ENCODE peak calls at places on chromosomes 7 and 10, in nine cellular contexts. One of them, this sample, is unnamed.

GRCh38 chr7:133517766-133518165 is 264.9 kb downstream of the EXOC4 start:
- DNase-seq in amniotic stem cell: no peak
- DNase-seq in GM13977: no peak
- DNase-seq in cardiac fibroblast: peak
- DNase-seq in hepatic stellate cell: no peak
- DNase-seq in uterus: no peak
- DNase-seq in iPS DF 19.7: no peak
- DNase-seq in NCI-H1436 treated with DMSO at 0.1 percent for 48 hours: no peak
- DNase-seq in stimulated activated naive B cell treated with anti-CD40 and anti-IgM and Interleukin-4, amounts not matched to agents 10 μg/mL and 1 μg/mL and 100 μg/mL, for 72 hours: no peak
- DNase-seq in this sample: no peak

GRCh38 chr7:133320887-133321286 is 68.0 kb downstream of the EXOC4 start:
- DNase-seq in amniotic stem cell: no peak
- DNase-seq in GM13977: no peak
- DNase-seq in cardiac fibroblast: no peak
- DNase-seq in hepatic stellate cell: no peak
- DNase-seq in uterus: no peak
- DNase-seq in iPS DF 19.7: no peak
- DNase-seq in NCI-H1436 treated with DMSO at 0.1 percent for 48 hours: no peak
- DNase-seq in stimulated activated naive B cell treated with anti-CD40 and anti-IgM and Interleukin-4, amounts not matched to agents 10 μg/mL and 1 μg/mL and 100 μg/mL, for 72 hours: no peak
- DNase-seq in this sample: no peak

GRCh38 chr10:118977022-118977599 is 52.4 kb upstream of the NANOS1 start:
- DNase-seq in amniotic stem cell: no peak
- DNase-seq in GM13977: no peak
- DNase-seq in cardiac fibroblast: no peak
- DNase-seq in hepatic stellate cell: no peak
- DNase-seq in uterus: no peak
- DNase-seq in iPS DF 19.7: no peak
- DNase-seq in NCI-H1436 treated with DMSO at 0.1 percent for 48 hours: no peak
- DNase-seq in stimulated activated naive B cell treated with anti-CD40 and anti-IgM and Interleukin-4, amounts not matched to agents 10 μg/mL and 1 μg/mL and 100 μg/mL, for 72 hours: no peak
- DNase-seq in this sample: no peak

GRCh38 chr7:34260282-34260681 is 354.9 kb downstream of the BMPER start:
- DNase-seq in amniotic stem cell: peak
- DNase-seq in GM13977: no peak
- DNase-seq in cardiac fibroblast: peak
- DNase-seq in hepatic stellate cell: peak
- DNase-seq in uterus: no peak
- DNase-seq in iPS DF 19.7: no peak
- DNase-seq in NCI-H1436 treated with DMSO at 0.1 percent for 48 hours: no peak
- DNase-seq in stimulated activated naive B cell treated with anti-CD40 and anti-IgM and Interleukin-4, amounts not matched to agents 10 μg/mL and 1 μg/mL and 100 μg/mL, for 72 hours: no peak
- DNase-seq in this sample: no peak

GRCh38 chr10:24104895-24105294 is 104.0 kb upstream of the KIAA1217 start:
- DNase-seq in amniotic stem cell: no peak
- DNase-seq in GM13977: no peak
- DNase-seq in cardiac fibroblast: no peak
- DNase-seq in hepatic stellate cell: no peak
- DNase-seq in uterus: no peak
- DNase-seq in iPS DF 19.7: no peak
- DNase-seq in NCI-H1436 treated with DMSO at 0.1 percent for 48 hours: no peak
- DNase-seq in stimulated activated naive B cell treated with anti-CD40 and anti-IgM and Interleukin-4, amounts not matched to agents 10 μg/mL and 1 μg/mL and 100 μg/mL, for 72 hours: no peak
- DNase-seq in this sample: no peak

GRCh38 chr7:16801111-16801542 is 3.7 kb downstream of the AGR2 start:
- DNase-seq in amniotic stem cell: peak
- DNase-seq in GM13977: peak
- DNase-seq in cardiac fibroblast: peak
- DNase-seq in hepatic stellate cell: peak
- DNase-seq in uterus: no peak
- DNase-seq in iPS DF 19.7: no peak
- DNase-seq in NCI-H1436 treated with DMSO at 0.1 percent for 48 hours: no peak
- DNase-seq in stimulated activated naive B cell treated with anti-CD40 and anti-IgM and Interleukin-4, amounts not matched to agents 10 μg/mL and 1 μg/mL and 100 μg/mL, for 72 hours: no peak
- DNase-seq in this sample: no peak

GRCh38 chr7:82778021-82778420 is 334.4 kb upstream of the CACNA2D1 start:
- DNase-seq in amniotic stem cell: no peak
- DNase-seq in GM13977: no peak
- DNase-seq in cardiac fibroblast: peak
- DNase-seq in hepatic stellate cell: no peak
- DNase-seq in uterus: no peak
- DNase-seq in iPS DF 19.7: no peak
- DNase-seq in NCI-H1436 treated with DMSO at 0.1 percent for 48 hours: no peak
- DNase-seq in stimulated activated naive B cell treated with anti-CD40 and anti-IgM and Interleukin-4, amounts not matched to agents 10 μg/mL and 1 μg/mL and 100 μg/mL, for 72 hours: no peak
- DNase-seq in this sample: no peak

GRCh38 chr7:155997431-155998327 is 185.4 kb upstream of the SHH start:
- DNase-seq in amniotic stem cell: no peak
- DNase-seq in GM13977: no peak
- DNase-seq in cardiac fibroblast: no peak
- DNase-seq in hepatic stellate cell: no peak
- DNase-seq in uterus: no peak
- DNase-seq in iPS DF 19.7: no peak
- DNase-seq in NCI-H1436 treated with DMSO at 0.1 percent for 48 hours: no peak
- DNase-seq in stimulated activated naive B cell treated with anti-CD40 and anti-IgM and Interleukin-4, amounts not matched to agents 10 μg/mL and 1 μg/mL and 100 μg/mL, for 72 hours: no peak
- DNase-seq in this sample: no peak

GRCh38 chr10:110811791-110812581 is 59.7 kb upstream of the PDCD4 start:
- DNase-seq in amniotic stem cell: no peak
- DNase-seq in GM13977: no peak
- DNase-seq in cardiac fibroblast: no peak
- DNase-seq in hepatic stellate cell: no peak
- DNase-seq in uterus: no peak
- DNase-seq in iPS DF 19.7: no peak
- DNase-seq in NCI-H1436 treated with DMSO at 0.1 percent for 48 hours: no peak
- DNase-seq in stimulated activated naive B cell treated with anti-CD40 and anti-IgM and Interleukin-4, amounts not matched to agents 10 μg/mL and 1 μg/mL and 100 μg/mL, for 72 hours: no peak
- DNase-seq in this sample: no peak

GRCh38 chr10:103193107-103193819 is at the start of gene NT5C2:
- DNase-seq in amniotic stem cell: peak
- DNase-seq in GM13977: peak
- DNase-seq in cardiac fibroblast: peak
- DNase-seq in hepatic stellate cell: peak
- DNase-seq in uterus: peak
- DNase-seq in iPS DF 19.7: no peak
- DNase-seq in NCI-H1436 treated with DMSO at 0.1 percent for 48 hours: no peak
- DNase-seq in stimulated activated naive B cell treated with anti-CD40 and anti-IgM and Interleukin-4, amounts not matched to agents 10 μg/mL and 1 μg/mL and 100 μg/mL, for 72 hours: peak
- DNase-seq in this sample: peak

GRCh38 chr7:69564454-69565417 is 33.5 kb upstream of the AUTS2 start:
- DNase-seq in amniotic stem cell: no peak
- DNase-seq in GM13977: peak
- DNase-seq in cardiac fibroblast: peak
- DNase-seq in hepatic stellate cell: no peak
- DNase-seq in uterus: peak
- DNase-seq in iPS DF 19.7: no peak
- DNase-seq in NCI-H1436 treated with DMSO at 0.1 percent for 48 hours: no peak
- DNase-seq in stimulated activated naive B cell treated with anti-CD40 and anti-IgM and Interleukin-4, amounts not matched to agents 10 μg/mL and 1 μg/mL and 100 μg/mL, for 72 hours: no peak
- DNase-seq in this sample: no peak

GRCh38 chr7:106215868-106216516 is 68.8 kb downstream of the NAMPT start:
- DNase-seq in amniotic stem cell: no peak
- DNase-seq in GM13977: no peak
- DNase-seq in cardiac fibroblast: no peak
- DNase-seq in hepatic stellate cell: no peak
- DNase-seq in uterus: no peak
- DNase-seq in iPS DF 19.7: no peak
- DNase-seq in NCI-H1436 treated with DMSO at 0.1 percent for 48 hours: no peak
- DNase-seq in stimulated activated naive B cell treated with anti-CD40 and anti-IgM and Interleukin-4, amounts not matched to agents 10 μg/mL and 1 μg/mL and 100 μg/mL, for 72 hours: no peak
- DNase-seq in this sample: no peak

GRCh38 chr10:42987121-42987541 is 89.7 kb upstream of the RET start:
- DNase-seq in amniotic stem cell: no peak
- DNase-seq in GM13977: no peak
- DNase-seq in cardiac fibroblast: no peak
- DNase-seq in hepatic stellate cell: no peak
- DNase-seq in uterus: no peak
- DNase-seq in iPS DF 19.7: no peak
- DNase-seq in NCI-H1436 treated with DMSO at 0.1 percent for 48 hours: no peak
- DNase-seq in stimulated activated naive B cell treated with anti-CD40 and anti-IgM and Interleukin-4, amounts not matched to agents 10 μg/mL and 1 μg/mL and 100 μg/mL, for 72 hours: no peak
- DNase-seq in this sample: peak

GRCh38 chr10:91247360-91248111 is 27.1 kb downstream of the PCGF5 start:
- DNase-seq in amniotic stem cell: no peak
- DNase-seq in GM13977: no peak
- DNase-seq in cardiac fibroblast: peak
- DNase-seq in hepatic stellate cell: peak
- DNase-seq in uterus: no peak
- DNase-seq in iPS DF 19.7: no peak
- DNase-seq in NCI-H1436 treated with DMSO at 0.1 percent for 48 hours: no peak
- DNase-seq in stimulated activated naive B cell treated with anti-CD40 and anti-IgM and Interleukin-4, amounts not matched to agents 10 μg/mL and 1 μg/mL and 100 μg/mL, for 72 hours: no peak
- DNase-seq in this sample: no peak

GRCh38 chr7:6172331-6173295 is 99.8 kb downstream of the CYTH3 start:
- DNase-seq in amniotic stem cell: no peak
- DNase-seq in GM13977: no peak
- DNase-seq in cardiac fibroblast: no peak
- DNase-seq in hepatic stellate cell: no peak
- DNase-seq in uterus: no peak
- DNase-seq in iPS DF 19.7: no peak
- DNase-seq in NCI-H1436 treated with DMSO at 0.1 percent for 48 hours: no peak
- DNase-seq in stimulated activated naive B cell treated with anti-CD40 and anti-IgM and Interleukin-4, amounts not matched to agents 10 μg/mL and 1 μg/mL and 100 μg/mL, for 72 hours: no peak
- DNase-seq in this sample: no peak

GRCh38 chr7:5384618-5385017 is 39.0 kb downstream of the TNRC18 start:
- DNase-seq in amniotic stem cell: no peak
- DNase-seq in GM13977: no peak
- DNase-seq in cardiac fibroblast: no peak
- DNase-seq in hepatic stellate cell: no peak
- DNase-seq in uterus: no peak
- DNase-seq in iPS DF 19.7: no peak
- DNase-seq in NCI-H1436 treated with DMSO at 0.1 percent for 48 hours: no peak
- DNase-seq in stimulated activated naive B cell treated with anti-CD40 and anti-IgM and Interleukin-4, amounts not matched to agents 10 μg/mL and 1 μg/mL and 100 μg/mL, for 72 hours: no peak
- DNase-seq in this sample: no peak

GRCh38 chr10:69345402-69345801 is 67.1 kb downstream of the HK1 start:
- DNase-seq in amniotic stem cell: no peak
- DNase-seq in GM13977: no peak
- DNase-seq in cardiac fibroblast: no peak
- DNase-seq in hepatic stellate cell: no peak
- DNase-seq in uterus: no peak
- DNase-seq in iPS DF 19.7: no peak
- DNase-seq in NCI-H1436 treated with DMSO at 0.1 percent for 48 hours: peak
- DNase-seq in stimulated activated naive B cell treated with anti-CD40 and anti-IgM and Interleukin-4, amounts not matched to agents 10 μg/mL and 1 μg/mL and 100 μg/mL, for 72 hours: no peak
- DNase-seq in this sample: no peak

This sample was measured in WTC11.